ENCODE peak calls at places on chromosomes 16 and 17, in five cellular contexts. Y is tibial nerve, N is tibial artery, V is heart right ventricle, U is RWPE2. F is an unnamed sample. For H3K36me3, the result is how much of the 10 kb centered on the place peaks cover.

GRCh38 chr17:57894848-57895247 is 45.0 kb upstream of the MRPS23 start:
- DNase-seq in U (no peak), N (no peak), V (no peak), Y (no peak), F (no peak)

GRCh38 chr17:49242813-49243212 is 12.2 kb upstream of the PHOSPHO1 start:
- DNase-seq in V (no peak), N (no peak), Y (no peak), U (no peak), F (no peak)

GRCh38 chr17:28144019-28144418 is 101.5 kb downstream of the NLK start:
- DNase-seq in Y (no peak), N (no peak), U (no peak), V (no peak), F (no peak)

GRCh38 chr17:77209330-77209748 is 68.6 kb downstream of the SEC14L1 start:
- DNase-seq in Y (no peak), V (no peak), U (no peak), N (peak), F (no peak)

GRCh38 chr17:82247856-82248671 is 19.2 kb downstream of the SLC16A3 start:
- DNase-seq in Y (no peak), V (no peak), N (no peak), U (no peak), F (no peak)

GRCh38 chr16:74896389-74897370 is 88.2 kb downstream of the WDR59 start:
- DNase-seq in U (no peak), Y (no peak), V (no peak), N (no peak), F (no peak)

GRCh38 chr17:31680126-31680525 is 178.9 kb downstream of the COPRS start:
- DNase-seq in V (no peak), N (no peak), U (no peak), Y (no peak), F (no peak)

GRCh38 chr16:86768231-86768791 is 190.0 kb downstream of the FOXL1 start:
- DNase-seq in U (peak), Y (no peak), V (no peak), N (peak), F (no peak)

GRCh38 chr16:47886631-47887415 is 269.0 kb downstream of the ABCC12 start:
- DNase-seq in N (no peak), Y (no peak), U (no peak), V (no peak), F (no peak)

GRCh38 chr17:38922538-38923291 is 2.7 kb upstream of the LASP1NB start:
- DNase-seq in N (peak), Y (peak), V (peak), U (no peak), F (peak)

GRCh38 chr16:13060932-13061331 is 159.5 kb downstream of the SHISA9 start:
- DNase-seq in Y (no peak), V (no peak), N (no peak), U (no peak), F (no peak)

GRCh38 chr16:53090591-53091507 is 36.1 kb downstream of the CHD9 start:
- DNase-seq in Y (peak), N (peak), V (peak), U (no peak), F (peak)

GRCh38 chr16:68071547-68071901 is 13.6 kb upstream of the NFATC3 start:
- DNase-seq in V (no peak), U (no peak), N (no peak), Y (no peak), F (no peak)

GRCh38 chr17:43814714-43815113 is 18.2 kb downstream of the MPP3 start:
- DNase-seq in N (no peak), U (no peak), Y (no peak), V (no peak), F (no peak)

GRCh38 chr17:55037828-55038227 is 69.3 kb downstream of the STXBP4 start:
- DNase-seq in N (no peak), U (no peak), Y (no peak), V (no peak), F (no peak)

GRCh38 chr16:305916-306315 is 23.0 kb downstream of the PDIA2 start:
- DNase-seq in U (no peak), Y (no peak), N (no peak), V (no peak), F (no peak)

GRCh38 chr16:307691-308312 is 24.8 kb downstream of the PDIA2 start:
- DNase-seq in Y (no peak), U (no peak), V (no peak), N (no peak), F (no peak)

GRCh38 chr16:311725-312124 is 28.8 kb downstream of the PDIA2 start:
- DNase-seq in Y (no peak), U (no peak), N (no peak), V (no peak), F (no peak)

GRCh38 chr16:306911-307370 is 24.0 kb downstream of the PDIA2 start:
- DNase-seq in V (no peak), Y (no peak), N (no peak), U (no peak), F (no peak)

DNA sequence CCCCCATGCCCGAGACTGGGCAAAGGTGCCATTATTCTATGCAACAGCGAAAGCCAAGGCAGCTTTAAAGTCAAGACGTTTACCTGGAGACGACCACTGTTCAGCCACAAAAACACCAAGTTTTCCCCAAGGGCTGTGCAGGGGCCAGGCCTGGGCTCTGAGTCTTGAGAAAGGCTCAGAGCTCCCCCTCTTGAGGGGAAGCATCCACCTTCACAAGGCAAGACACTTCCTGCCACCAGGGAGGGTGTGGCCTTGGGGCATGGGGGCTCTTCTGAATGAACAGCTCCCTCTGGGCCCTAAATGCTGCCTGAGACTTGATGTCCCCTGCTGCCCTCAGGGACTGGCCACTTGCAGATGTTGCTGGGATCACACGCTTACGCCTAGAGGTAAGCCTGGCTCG is 26.5 kb downstream of the PDIA2 start:
- DNase-seq in V (no peak), U (no peak), Y (no peak), N (no peak), F (no peak)
- H3K36me3 ChIP-seq in V (half or more), U (under half), Y (under half), N (half or more), F (under half)

DNA sequence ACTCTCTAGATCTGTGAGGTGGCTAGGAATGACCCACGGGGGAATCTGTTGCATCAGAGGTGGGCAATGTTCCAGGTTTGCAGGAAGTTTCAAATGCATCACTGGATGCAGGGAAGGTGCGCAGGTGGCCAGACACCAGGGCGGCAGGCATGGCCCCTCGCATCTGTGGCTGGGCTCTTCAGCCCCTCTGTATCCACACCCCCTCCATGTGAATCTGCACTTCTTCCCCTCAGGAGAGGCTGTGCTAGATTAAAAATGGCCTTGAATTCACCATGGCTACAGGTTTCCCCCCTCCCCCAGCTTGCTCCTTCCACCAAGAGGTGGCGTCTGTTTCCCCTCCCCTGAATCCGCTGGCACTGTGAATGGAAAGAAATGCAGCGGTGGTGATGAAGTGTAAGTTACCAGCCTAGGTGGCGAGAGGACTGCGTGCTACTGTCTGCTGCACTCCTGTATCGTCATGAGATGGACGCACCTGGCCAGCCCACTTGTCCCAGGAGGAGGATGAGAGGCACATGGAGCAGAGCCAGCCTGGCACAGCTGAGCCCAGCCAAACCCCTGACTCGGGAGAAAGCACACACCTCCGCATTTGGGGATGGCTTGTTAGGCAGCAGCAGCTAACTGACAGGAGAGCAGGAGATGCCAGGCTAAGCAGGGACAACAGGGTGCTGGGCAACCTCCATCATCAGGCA is 26.3 kb downstream of the TNFRSF13B start:
- DNase-seq in U (no peak), N (no peak), Y (no peak), V (no peak), F (no peak)
- TF ChIP-seq CTCF in U (no peak), N (no peak), Y (no peak), V (no peak), F (no peak)

GRCh38 chr16:23952128-23953041 is 116.6 kb downstream of the PRKCB start:
- DNase-seq in Y (peak), U (no peak), V (no peak), N (no peak), F (no peak)
- H3K27ac ChIP-seq in Y (no peak), U (no peak), V (no peak), N (no peak), F (no peak)

GRCh38 chr17:4235372-4236279 is 28.2 kb downstream of the ANKFY1 start:
- DNase-seq in V (no peak), U (no peak), N (no peak), Y (no peak), F (peak)
- H3K36me3 ChIP-seq in V (half or more), U (half or more), N (under half), Y (under half), F (under half)

DNA sequence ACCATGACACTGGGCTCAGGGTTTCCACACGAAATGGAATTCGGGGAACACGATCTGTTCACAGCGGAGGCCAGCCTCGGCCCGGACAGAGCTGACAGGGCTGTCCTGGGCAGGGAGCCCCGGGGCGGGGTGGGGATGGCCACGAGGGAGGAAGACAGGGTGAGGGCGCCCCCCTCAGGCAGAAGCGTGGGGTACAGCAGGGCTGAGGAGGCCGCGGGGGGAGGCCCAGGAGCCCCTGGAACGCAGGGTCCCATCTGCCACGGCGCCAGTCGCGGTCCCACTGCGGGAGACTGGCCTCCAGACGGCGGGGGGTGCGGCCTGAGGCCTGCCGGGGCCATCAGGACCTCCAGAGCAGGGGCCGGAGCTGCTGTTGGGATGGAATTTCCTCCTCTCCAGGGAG is 75.9 kb downstream of the LMF1 start:
- DNase-seq in N (no peak), V (no peak), U (no peak), Y (no peak), F (no peak)
- TF ChIP-seq CTCF in N (no peak), V (no peak), U (no peak), Y (no peak), F (no peak)

DNA sequence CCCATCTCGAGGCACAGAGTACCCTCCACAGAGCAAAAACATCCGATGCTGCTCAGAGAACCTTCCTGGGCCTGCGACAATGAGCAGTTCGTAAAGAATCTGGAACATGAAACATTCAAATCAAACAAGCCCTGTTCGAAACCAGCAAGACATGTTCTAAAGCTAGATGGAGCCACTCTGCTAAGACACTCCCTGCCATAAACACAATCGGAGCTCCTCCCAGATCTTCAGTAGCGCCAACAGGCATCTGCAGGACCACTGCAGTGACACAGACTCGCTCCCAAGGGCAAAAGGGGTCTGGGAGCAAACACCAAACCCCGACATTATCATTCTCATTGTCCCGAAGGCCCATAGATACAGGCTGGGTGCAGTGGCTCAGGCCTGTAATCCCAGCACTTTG is 108.7 kb downstream of the ZFHX3 start:
- DNase-seq in N (peak), Y (peak), V (peak), U (no peak), F (peak)
- H3K27ac ChIP-seq in N (peak), Y (peak), V (peak), U (no peak), F (peak)

DNA sequence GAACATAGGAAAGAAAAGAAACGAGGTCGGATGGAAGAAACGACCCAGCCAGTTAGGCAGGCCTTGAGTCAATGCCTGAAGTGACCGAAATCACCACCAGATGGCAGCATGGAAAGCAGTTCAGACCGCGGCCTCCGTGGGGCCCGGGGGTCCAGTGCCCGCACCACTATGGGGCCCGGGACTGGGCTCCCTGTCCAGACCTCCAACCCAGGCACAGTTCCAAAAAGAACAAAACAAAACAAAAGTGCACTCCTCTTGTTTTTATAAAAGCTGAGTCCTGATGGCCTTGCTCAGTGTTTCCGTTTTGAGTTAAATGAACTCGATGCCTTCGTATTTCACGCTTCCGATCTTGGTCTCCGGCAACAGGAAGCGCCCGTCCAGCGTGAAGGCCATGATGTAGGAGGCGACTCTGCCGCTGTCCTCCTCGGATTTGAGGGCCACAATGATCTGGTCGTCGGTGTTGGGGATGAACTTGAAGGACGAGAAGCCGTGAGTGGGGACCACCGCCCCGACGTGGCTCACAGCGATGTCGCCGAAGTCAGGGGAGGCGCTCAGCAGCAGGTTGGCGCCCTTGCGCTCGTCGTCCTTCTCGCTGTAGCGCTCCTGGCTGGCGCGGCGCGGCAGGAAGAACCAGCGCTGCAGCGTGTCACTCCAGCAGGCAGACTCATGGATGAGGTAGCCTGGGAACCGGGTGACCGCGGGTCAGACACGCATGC is 13.7 kb upstream of the LGALS3BP start:
- DNase-seq in U (no peak), N (peak), V (peak), Y (peak), F (no peak)
- H3K36me3 ChIP-seq in U (half or more), N (half or more), V (half or more), Y (under half), F (under half)

F was measured in gastrocnemius medialis.